ENCODE peak calls at places on chromosome 12, in ten cellular contexts. Q is heart right ventricle; S is left ventricle myocardium inferior; G is pancreas; D is upper lobe of left lung; J is body of pancreas; A is CD8-positive, alpha-beta T cell; Z is HCT116; P is A549; Y is suprapubic skin. T is an unnamed sample. For H3K4me1, the result is how much of the 10 kb centered on the place peaks cover.

GRCh38 chr12:103821773-103822172 is 19.3 kb downstream of the NT5DC3 start:
- DNase-seq in D (no peak), Y (no peak), Z (no peak), A (no peak), P (no peak), Q (no peak), S (no peak), J (no peak), G (no peak), T (no peak)

GRCh38 chr12:9344540-9344939 is 136.3 kb upstream of the PZP start:
- DNase-seq in D (no peak), J (no peak), Z (no peak), G (no peak), S (no peak), P (no peak), Y (no peak), A (no peak), Q (no peak), T (no peak)

GRCh38 chr12:1576410-1577240 is 17.8 kb downstream of the FBXL14 start:
- DNase-seq in G (no peak), Q (peak), Z (no peak), A (no peak), S (no peak), J (peak), Y (no peak), D (no peak), P (no peak), T (peak)

GRCh38 chr12:47889040-47889439 is 15.8 kb downstream of the VDR start:
- DNase-seq in Z (no peak), Q (no peak), A (no peak), G (no peak), P (no peak), D (peak), J (peak), S (no peak), Y (no peak), T (no peak)

GRCh38 chr12:97512696-97513095 is 50.1 kb downstream of the RMST start:
- DNase-seq in S (no peak), J (no peak), P (no peak), G (peak), Z (no peak), Q (no peak), A (no peak), D (no peak), Y (no peak), T (no peak)

GRCh38 chr12:4849946-4850345 is 59.8 kb upstream of the KCNA1 start:
- DNase-seq in S (no peak), A (no peak), P (no peak), D (no peak), G (no peak), Q (no peak), J (no peak), Z (no peak), Y (no peak), T (no peak)

GRCh38 chr12:120254809-120255208 is 10.7 kb downstream of the PXN start:
- DNase-seq in P (no peak), Z (no peak), S (no peak), Y (no peak), J (no peak), Q (peak), G (no peak), D (no peak), A (no peak), T (no peak)

GRCh38 chr12:13000616-13000934 is 510 bp upstream of the HEBP1 start:
- DNase-seq in D (peak), P (peak), Q (no peak), J (no peak), Z (peak), G (no peak), A (peak), S (no peak), Y (peak), T (no peak)

GRCh38 chr12:18551703-18552102 is 186.1 kb downstream of the PLCZ1 start:
- DNase-seq in G (no peak), P (no peak), S (no peak), Q (no peak), A (no peak), D (no peak), Y (no peak), J (no peak), Z (no peak), T (no peak)

DNA sequence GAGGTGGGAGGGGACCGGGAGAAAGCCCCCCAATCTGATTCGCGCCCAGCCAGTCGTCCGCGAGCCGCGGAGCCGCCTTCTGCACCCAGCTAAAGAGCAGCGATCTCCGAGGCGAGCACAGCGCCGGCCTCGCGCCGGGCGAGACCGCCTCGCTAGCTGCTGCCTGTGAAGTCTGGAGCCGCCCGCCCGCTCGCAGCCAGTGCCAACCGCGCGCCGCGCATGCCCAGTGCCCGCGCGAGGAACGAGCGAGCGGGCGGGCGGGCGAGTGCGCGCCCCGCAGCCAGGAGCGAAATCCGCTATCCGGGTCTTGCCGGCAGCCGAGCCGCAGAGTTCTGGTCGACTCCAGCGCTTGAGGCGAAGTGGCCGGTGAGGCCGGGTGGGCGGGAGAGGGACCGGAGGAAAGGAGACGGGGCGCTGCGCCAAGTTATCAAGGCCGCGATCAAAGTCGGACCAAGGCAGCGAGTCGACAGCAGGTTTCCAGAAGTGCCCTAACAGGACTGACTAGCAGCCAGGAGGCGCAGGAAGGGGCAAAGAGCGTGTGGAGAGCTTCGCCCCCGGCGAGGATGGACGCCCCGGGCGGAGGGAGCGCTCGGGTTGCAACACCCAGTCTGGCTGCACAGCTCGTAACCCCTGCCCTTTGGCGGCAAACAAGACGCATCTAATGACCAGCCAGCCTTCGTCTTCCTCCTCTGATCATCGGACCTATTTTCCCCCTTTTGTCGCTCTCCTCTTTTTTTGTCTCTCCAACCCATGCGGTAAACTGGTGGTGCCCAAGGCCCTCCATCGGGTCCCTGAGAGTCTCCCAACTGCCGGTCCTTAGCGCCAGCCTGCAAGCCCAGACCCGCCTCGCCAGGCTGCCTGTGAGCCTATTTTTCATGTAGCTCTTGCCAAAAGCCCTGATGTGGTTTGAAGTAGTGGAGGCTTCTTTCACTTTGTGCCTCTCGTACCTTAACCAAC is at the start of gene EPS8:
- DNase-seq in J (peak), Y (peak), A (peak), Q (peak), D (peak), G (peak), P (peak), Z (peak), S (peak), T (peak)
- TF ChIP-seq CTCF in J (peak), Y (no peak), A (no peak), Q (no peak), D (no peak), G (no peak), P (no peak), Z (no peak), S (no peak), T (peak)

GRCh38 chr12:46452061-46452615 is 79.6 kb upstream of the SLC38A2 start:
- DNase-seq in D (no peak), Q (no peak), Z (peak), S (no peak), A (no peak), Y (no peak), J (no peak), P (no peak), G (no peak), T (no peak)

GRCh38 chr12:46452776-46453175 is 80.2 kb upstream of the SLC38A2 start:
- DNase-seq in S (no peak), G (no peak), Z (no peak), D (no peak), J (no peak), Q (no peak), P (no peak), A (no peak), Y (no peak), T (no peak)

GRCh38 chr12:46450279-46450748 is 77.7 kb upstream of the SLC38A2 start:
- DNase-seq in A (no peak), Y (no peak), Z (no peak), J (peak), D (peak), P (no peak), G (peak), Q (peak), S (peak), T (peak)

GRCh38 chr12:46449856-46450255 is 77.3 kb upstream of the SLC38A2 start:
- DNase-seq in S (no peak), Y (no peak), Q (no peak), J (no peak), P (no peak), D (no peak), Z (no peak), G (no peak), A (no peak), T (no peak)

GRCh38 chr12:46451276-46452021 is 78.9 kb upstream of the SLC38A2 start:
- DNase-seq in S (no peak), A (no peak), P (no peak), J (no peak), Q (no peak), D (no peak), Z (no peak), Y (no peak), G (no peak), T (peak)
- H3K4me1 ChIP-seq in S (under half), A (under half), P (under half), J (half or more), Q (under half), D (under half), Z (half or more), Y (half or more), G (under half), T (half or more)

GRCh38 chr12:111599459-111600295 is 562 bp upstream of the ATXN2 start:
- DNase-seq in J (peak), S (peak), Z (peak), Q (peak), D (peak), A (peak), Y (peak), P (peak), G (peak), T (peak)
- H3K4me3 ChIP-seq in J (peak), S (peak), Z (peak), Q (peak), D (peak), A (peak), Y (peak), P (peak), G (peak), T (peak)

GRCh38 chr12:108515916-108516315 is 839 bp downstream of the FICD start:
- DNase-seq in D (no peak), Q (no peak), G (no peak), J (peak), P (no peak), S (no peak), Y (no peak), A (no peak), Z (no peak), T (no peak)

GRCh38 chr12:108518101-108518715 is 3.1 kb downstream of the FICD start:
- DNase-seq in G (no peak), P (no peak), A (no peak), Y (no peak), S (no peak), D (no peak), Q (no peak), Z (no peak), J (no peak), T (no peak)

GRCh38 chr12:108517288-108518100 is 2.4 kb downstream of the FICD start:
- DNase-seq in Q (no peak), D (no peak), S (no peak), P (no peak), J (no peak), G (no peak), Z (no peak), A (no peak), Y (no peak), T (no peak)

GRCh38 chr12:108514973-108515814 is at the start of gene FICD:
- DNase-seq in Y (peak), S (peak), G (peak), D (peak), A (peak), Q (peak), P (peak), J (peak), Z (peak), T (peak)

DNA sequence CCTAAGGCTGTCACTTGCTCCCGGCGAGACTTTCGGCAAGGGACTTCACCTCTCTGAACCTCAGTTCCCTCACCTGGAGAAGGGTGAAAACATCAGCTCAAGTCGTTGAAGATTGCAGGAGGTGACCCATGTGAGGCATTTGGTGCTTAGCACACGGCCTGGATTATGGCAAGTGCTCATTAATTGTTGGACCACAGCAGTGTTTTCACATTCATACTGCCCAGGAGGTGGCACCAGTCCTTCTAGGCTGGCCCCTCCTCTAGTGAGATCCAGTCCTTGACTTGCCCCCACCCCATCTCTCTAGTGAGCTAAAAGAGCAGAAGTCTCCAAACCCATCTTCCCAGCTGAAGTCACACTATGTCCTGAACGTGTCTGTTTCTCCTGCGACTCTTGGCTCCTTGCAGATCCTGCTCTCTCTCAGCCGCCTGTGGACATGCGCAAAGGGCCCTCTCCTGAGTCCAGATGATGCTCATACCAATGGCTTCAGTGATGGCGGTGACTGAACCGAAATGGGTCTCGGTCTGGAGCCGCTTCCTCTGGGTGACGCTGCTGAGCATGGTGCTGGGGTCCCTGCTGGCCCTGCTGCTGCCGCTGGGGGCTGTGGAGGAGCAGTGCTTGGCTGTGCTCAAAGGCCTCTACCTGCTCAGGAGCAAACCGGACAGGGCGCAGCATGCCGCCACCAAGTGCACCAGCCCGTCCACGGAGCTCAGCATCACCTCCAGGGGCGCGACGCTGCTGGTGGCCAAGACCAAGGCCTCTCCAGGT is 1.6 kb downstream of the FICD start:
- DNase-seq in S (no peak), Y (no peak), D (no peak), A (no peak), Q (no peak), G (peak), Z (no peak), P (no peak), J (no peak), T (no peak)
- TF ChIP-seq CTCF in S (no peak), Y (no peak), D (no peak), A (no peak), Q (no peak), G (no peak), Z (no peak), P (no peak), J (no peak), T (peak)

GRCh38 chr12:6559500-6559899 is 3.7 kb upstream of the IFFO1 start:
- DNase-seq in A (no peak), P (no peak), Z (no peak), Y (no peak), J (no peak), G (no peak), S (no peak), Q (no peak), D (peak), T (no peak)
- H3K4me1 ChIP-seq in A (under half), P (under half), Z (under half), Y (under half), J (under half), G (under half), S (under half), Q (under half), D (under half), T (under half)

GRCh38 chr12:28089363-28089762 is 100.9 kb upstream of the CCDC91 start:
- DNase-seq in G (no peak), A (no peak), J (no peak), D (no peak), S (no peak), Y (no peak), Z (no peak), Q (peak), P (no peak), T (peak)
- H3K4me3 ChIP-seq in G (no peak), A (no peak), J (no peak), D (no peak), S (no peak), Y (no peak), Z (no peak), Q (no peak), P (no peak), T (peak)

DNA sequence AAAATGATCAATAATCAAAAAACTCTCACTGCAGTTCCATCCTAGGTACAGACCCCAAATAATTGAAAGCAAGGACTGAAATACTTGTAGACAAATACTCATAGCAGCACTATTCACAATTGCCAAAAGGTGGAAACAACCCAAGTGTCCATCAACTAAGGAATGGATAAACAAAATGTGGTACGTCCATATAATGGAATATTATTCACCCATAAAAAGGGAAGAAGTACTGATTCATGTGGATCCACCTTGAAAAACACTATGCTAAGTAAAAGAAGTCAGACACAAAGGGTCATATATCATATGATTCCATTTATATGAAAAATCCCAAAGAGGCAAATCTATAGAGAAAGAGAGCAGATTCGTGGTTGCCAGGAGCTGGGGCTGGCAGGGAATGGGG is 202.8 kb downstream of the KSR2 start:
- DNase-seq in J (no peak), A (no peak), P (no peak), Y (no peak), Z (no peak), Q (no peak), S (no peak), G (no peak), D (no peak), T (no peak)
- TF ChIP-seq CTCF in J (no peak), A (no peak), P (no peak), Y (no peak), Z (no peak), Q (no peak), S (no peak), G (no peak), D (no peak), T (no peak)

DNA sequence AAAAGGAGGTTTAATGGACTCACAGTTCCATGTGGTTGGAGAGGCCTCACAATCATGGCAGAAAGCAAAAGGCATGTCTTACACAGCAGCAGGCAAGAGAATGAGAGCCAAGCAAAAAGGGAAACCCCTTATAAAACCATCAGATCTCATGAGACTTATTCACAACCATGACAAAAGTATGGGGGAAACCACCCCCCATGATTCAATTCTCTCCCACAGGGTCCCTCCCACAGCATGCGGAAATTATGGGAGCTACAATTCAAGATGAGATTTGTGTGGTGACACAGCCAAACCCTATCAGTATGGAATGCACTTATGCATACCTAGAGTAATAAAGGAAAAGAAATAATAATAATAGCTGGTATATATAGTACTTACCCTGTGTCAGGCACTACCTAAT is 4.5 kb upstream of the GLIPR1 start:
- DNase-seq in J (no peak), G (no peak), P (no peak), Q (no peak), A (no peak), Z (no peak), D (no peak), Y (no peak), S (no peak), T (no peak)
- H3K4me1 ChIP-seq in J (under half), G (under half), P (under half), Q (half or more), A (under half), Z (under half), D (under half), Y (under half), S (under half), T (under half)